ENCODE peak calls at places on chromosomes 16 and 17, in six cellular contexts. L, F, Q, Y, M and I are unnamed samples.

GRCh38 chr17:83093506-83093905 is 14.1 kb downstream of the METRNL start:
- DNase-seq in L (no peak), F (no peak), Q (no peak), Y (no peak), M (no peak), I (no peak)

GRCh38 chr17:40349477-40350409 is 14.8 kb downstream of the GJD3 start:
- DNase-seq in L (no peak), F (no peak), Q (peak; percentile 72), Y (no peak), M (no peak), I (peak; percentile 93)

GRCh38 chr16:87681990-87682570 is 79.8 kb downstream of the JPH3 start:
- DNase-seq in L (no peak), F (no peak), Q (peak; percentile 74), Y (no peak), M (no peak), I (no peak)

GRCh38 chr16:19114359-19115147 is 789 bp downstream of the ITPRIPL2 start:
- DNase-seq in L (peak; percentile 77), F (no peak), Q (peak; percentile 70), Y (peak; percentile 21), M (no peak), I (no peak)

GRCh38 chr16:21023509-21024202 is 123.1 kb downstream of the LYRM1 start:
- DNase-seq in L (peak; percentile 53), F (no peak), Q (peak; percentile 60), Y (no peak), M (no peak), I (no peak)

GRCh38 chr17:45992175-45992574 is 6.9 kb upstream of the STH start:
- DNase-seq in L (no peak), F (no peak), Q (no peak), Y (no peak), M (no peak), I (no peak)

GRCh38 chr17:49235896-49236295 is 5.3 kb upstream of the PHOSPHO1 start:
- DNase-seq in L (no peak), F (no peak), Q (no peak), Y (no peak), M (no peak), I (no peak)

GRCh38 chr16:78130950-78131349 is 31.5 kb downstream of the WWOX start:
- DNase-seq in L (no peak), F (no peak), Q (no peak), Y (no peak), M (no peak), I (no peak)